ENCODE peak calls at places on chromosome 4, in eight cellular contexts. One of them, this sample, is unnamed.

GRCh38 chr4:42555828-42556227 is 101.1 kb downstream of the ATP8A1 start:
- DNase-seq in right atrium auricular region: no peak
- DNase-seq in aorta: no peak
- DNase-seq in mesendoderm: no peak
- DNase-seq in colonic mucosa: no peak
- DNase-seq in CD8-positive, alpha-beta memory T cell: no peak
- DNase-seq in SK-N-SH: no peak
- DNase-seq in HepG2: no peak
- DNase-seq in this sample: no peak

GRCh38 chr4:151418385-151418784 is 9.4 kb downstream of the FHIP1A start:
- DNase-seq in right atrium auricular region: no peak
- DNase-seq in mesendoderm: peak
- DNase-seq in colonic mucosa: peak
- DNase-seq in CD8-positive, alpha-beta memory T cell: no peak
- DNase-seq in aorta: no peak
- DNase-seq in HepG2: peak
- DNase-seq in SK-N-SH: no peak
- DNase-seq in this sample: peak

GRCh38 chr4:1469596-1470392 is 63.6 kb upstream of the NKX1-1 start:
- DNase-seq in mesendoderm: no peak
- DNase-seq in right atrium auricular region: no peak
- DNase-seq in CD8-positive, alpha-beta memory T cell: no peak
- DNase-seq in aorta: no peak
- DNase-seq in SK-N-SH: peak
- DNase-seq in HepG2: no peak
- DNase-seq in colonic mucosa: no peak
- DNase-seq in this sample: no peak

GRCh38 chr4:41432889-41433288 is 105.1 kb upstream of the LIMCH1 start:
- DNase-seq in aorta: no peak
- DNase-seq in HepG2: no peak
- DNase-seq in mesendoderm: peak
- DNase-seq in SK-N-SH: no peak
- DNase-seq in CD8-positive, alpha-beta memory T cell: no peak
- DNase-seq in colonic mucosa: no peak
- DNase-seq in right atrium auricular region: no peak
- DNase-seq in this sample: no peak

GRCh38 chr4:11748169-11748872 is 319.6 kb upstream of the HS3ST1 start:
- DNase-seq in CD8-positive, alpha-beta memory T cell: no peak
- DNase-seq in aorta: no peak
- DNase-seq in mesendoderm: no peak
- DNase-seq in right atrium auricular region: no peak
- DNase-seq in colonic mucosa: no peak
- DNase-seq in SK-N-SH: no peak
- DNase-seq in HepG2: no peak
- DNase-seq in this sample: no peak

GRCh38 chr4:183558873-183559272 is 54.0 kb downstream of the ING2 start:
- DNase-seq in mesendoderm: peak
- DNase-seq in right atrium auricular region: no peak
- DNase-seq in CD8-positive, alpha-beta memory T cell: no peak
- DNase-seq in SK-N-SH: peak
- DNase-seq in aorta: no peak
- DNase-seq in colonic mucosa: no peak
- DNase-seq in HepG2: no peak
- DNase-seq in this sample: no peak

GRCh38 chr4:41991916-41992767 is 1.8 kb downstream of the SLC30A9 start:
- DNase-seq in HepG2: peak
- DNase-seq in aorta: no peak
- DNase-seq in mesendoderm: no peak
- DNase-seq in colonic mucosa: no peak
- DNase-seq in SK-N-SH: no peak
- DNase-seq in CD8-positive, alpha-beta memory T cell: no peak
- DNase-seq in right atrium auricular region: no peak
- DNase-seq in this sample: peak

GRCh38 chr4:54586343-54586953 is 71.3 kb upstream of the KIT start:
- DNase-seq in SK-N-SH: no peak
- DNase-seq in CD8-positive, alpha-beta memory T cell: no peak
- DNase-seq in colonic mucosa: peak
- DNase-seq in HepG2: no peak
- DNase-seq in mesendoderm: no peak
- DNase-seq in aorta: no peak
- DNase-seq in right atrium auricular region: no peak
- DNase-seq in this sample: peak

GRCh38 chr4:146243141-146243882 is 29.0 kb downstream of the REELD1 start:
- DNase-seq in CD8-positive, alpha-beta memory T cell: no peak
- DNase-seq in mesendoderm: peak
- DNase-seq in HepG2: no peak
- DNase-seq in SK-N-SH: no peak
- DNase-seq in right atrium auricular region: no peak
- DNase-seq in colonic mucosa: no peak
- DNase-seq in aorta: peak
- DNase-seq in this sample: no peak

GRCh38 chr4:11149612-11150259 is 279.0 kb downstream of the HS3ST1 start:
- DNase-seq in SK-N-SH: no peak
- DNase-seq in mesendoderm: no peak
- DNase-seq in CD8-positive, alpha-beta memory T cell: no peak
- DNase-seq in right atrium auricular region: no peak
- DNase-seq in colonic mucosa: no peak
- DNase-seq in HepG2: no peak
- DNase-seq in aorta: no peak
- DNase-seq in this sample: peak

GRCh38 chr4:122894802-122895201 is 27.6 kb downstream of the NUDT6 start:
- DNase-seq in right atrium auricular region: no peak
- DNase-seq in SK-N-SH: peak
- DNase-seq in colonic mucosa: no peak
- DNase-seq in HepG2: no peak
- DNase-seq in aorta: no peak
- DNase-seq in CD8-positive, alpha-beta memory T cell: no peak
- DNase-seq in mesendoderm: peak
- DNase-seq in this sample: no peak

GRCh38 chr4:182230256-182230655 is 12.9 kb upstream of the TENM3 start:
- DNase-seq in mesendoderm: no peak
- DNase-seq in aorta: no peak
- DNase-seq in HepG2: no peak
- DNase-seq in SK-N-SH: no peak
- DNase-seq in colonic mucosa: no peak
- DNase-seq in right atrium auricular region: no peak
- DNase-seq in CD8-positive, alpha-beta memory T cell: no peak
- DNase-seq in this sample: no peak

GRCh38 chr4:145937021-145937861 is 1.4 kb downstream of the ZNF827 start:
- DNase-seq in aorta: peak
- DNase-seq in SK-N-SH: peak
- DNase-seq in colonic mucosa: peak
- DNase-seq in CD8-positive, alpha-beta memory T cell: peak
- DNase-seq in mesendoderm: peak
- DNase-seq in HepG2: no peak
- DNase-seq in right atrium auricular region: no peak
- DNase-seq in this sample: peak

GRCh38 chr4:157217708-157218107 is 2.8 kb upstream of the GRIA2 start:
- DNase-seq in colonic mucosa: no peak
- DNase-seq in CD8-positive, alpha-beta memory T cell: no peak
- DNase-seq in HepG2: peak
- DNase-seq in aorta: no peak
- DNase-seq in mesendoderm: peak
- DNase-seq in right atrium auricular region: no peak
- DNase-seq in SK-N-SH: peak
- DNase-seq in this sample: peak

GRCh38 chr4:137609693-137610450 is 77.6 kb upstream of the PCDH18 start:
- DNase-seq in SK-N-SH: no peak
- DNase-seq in right atrium auricular region: no peak
- DNase-seq in mesendoderm: peak
- DNase-seq in aorta: no peak
- DNase-seq in CD8-positive, alpha-beta memory T cell: no peak
- DNase-seq in HepG2: no peak
- DNase-seq in colonic mucosa: no peak
- DNase-seq in this sample: no peak

GRCh38 chr4:83387922-83388676 is 53.5 kb upstream of the HPSE start:
- DNase-seq in SK-N-SH: no peak
- DNase-seq in CD8-positive, alpha-beta memory T cell: no peak
- DNase-seq in HepG2: no peak
- DNase-seq in aorta: no peak
- DNase-seq in right atrium auricular region: no peak
- DNase-seq in colonic mucosa: no peak
- DNase-seq in mesendoderm: peak
- DNase-seq in this sample: no peak

GRCh38 chr4:74114234-74114633 is 15.2 kb upstream of the CXCL2 start:
- DNase-seq in right atrium auricular region: no peak
- DNase-seq in CD8-positive, alpha-beta memory T cell: no peak
- DNase-seq in mesendoderm: no peak
- DNase-seq in colonic mucosa: no peak
- DNase-seq in SK-N-SH: no peak
- DNase-seq in HepG2: no peak
- DNase-seq in aorta: no peak
- DNase-seq in this sample: no peak

GRCh38 chr4:85701881-85702321 is 227.0 kb downstream of the ARHGAP24 start:
- DNase-seq in mesendoderm: no peak
- DNase-seq in aorta: no peak
- DNase-seq in CD8-positive, alpha-beta memory T cell: no peak
- DNase-seq in right atrium auricular region: no peak
- DNase-seq in SK-N-SH: no peak
- DNase-seq in HepG2: no peak
- DNase-seq in colonic mucosa: no peak
- DNase-seq in this sample: no peak

GRCh38 chr4:111398906-111399330 is 746.3 kb upstream of the FAM241A start:
- DNase-seq in right atrium auricular region: no peak
- DNase-seq in colonic mucosa: no peak
- DNase-seq in HepG2: no peak
- DNase-seq in CD8-positive, alpha-beta memory T cell: no peak
- DNase-seq in SK-N-SH: no peak
- DNase-seq in aorta: no peak
- DNase-seq in mesendoderm: no peak
- DNase-seq in this sample: no peak

GRCh38 chr4:47032405-47033106 is 1.2 kb downstream of the GABRB1 start:
- DNase-seq in right atrium auricular region: peak
- DNase-seq in SK-N-SH: peak
- DNase-seq in colonic mucosa: peak
- DNase-seq in mesendoderm: peak
- DNase-seq in CD8-positive, alpha-beta memory T cell: peak
- DNase-seq in aorta: no peak
- DNase-seq in HepG2: peak
- DNase-seq in this sample: peak

GRCh38 chr4:173181769-173182374 is 13.3 kb downstream of the GALNT7 start:
- DNase-seq in HepG2: no peak
- DNase-seq in aorta: no peak
- DNase-seq in mesendoderm: no peak
- DNase-seq in SK-N-SH: no peak
- DNase-seq in colonic mucosa: no peak
- DNase-seq in right atrium auricular region: no peak
- DNase-seq in CD8-positive, alpha-beta memory T cell: no peak
- DNase-seq in this sample: no peak

DNA sequence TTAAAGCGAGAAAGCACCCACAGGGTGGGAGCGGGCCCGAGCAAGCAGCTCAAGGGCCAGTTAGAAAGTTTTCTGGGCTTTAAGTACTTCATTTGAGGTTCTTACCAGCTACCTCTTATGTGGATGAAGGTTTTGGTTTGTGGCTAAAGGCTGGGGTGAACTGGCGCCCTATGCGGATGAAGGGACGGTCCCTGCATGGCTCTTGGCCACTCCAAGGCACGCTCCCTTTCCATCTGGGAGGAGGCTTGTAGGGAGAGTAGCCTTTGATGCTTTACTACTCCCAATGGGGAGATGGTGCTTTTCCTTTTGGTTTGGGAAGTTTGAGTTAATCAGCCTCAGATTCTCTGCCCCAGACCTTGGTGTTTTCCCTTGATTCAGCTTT is 17.7 kb downstream of the MRFAP1 start:
- DNase-seq in right atrium auricular region: no peak
- DNase-seq in mesendoderm: no peak
- DNase-seq in HepG2: no peak
- DNase-seq in colonic mucosa: no peak
- DNase-seq in aorta: no peak
- DNase-seq in SK-N-SH: no peak
- DNase-seq in CD8-positive, alpha-beta memory T cell: no peak
- DNase-seq in this sample: no peak
- H3K4me3 ChIP-seq in right atrium auricular region: no peak
- H3K4me3 ChIP-seq in mesendoderm: no peak
- H3K4me3 ChIP-seq in HepG2: no peak
- H3K4me3 ChIP-seq in colonic mucosa: no peak
- H3K4me3 ChIP-seq in aorta: no peak
- H3K4me3 ChIP-seq in SK-N-SH: no peak
- H3K4me3 ChIP-seq in CD8-positive, alpha-beta memory T cell: no peak
- H3K4me3 ChIP-seq in this sample: no peak

DNA sequence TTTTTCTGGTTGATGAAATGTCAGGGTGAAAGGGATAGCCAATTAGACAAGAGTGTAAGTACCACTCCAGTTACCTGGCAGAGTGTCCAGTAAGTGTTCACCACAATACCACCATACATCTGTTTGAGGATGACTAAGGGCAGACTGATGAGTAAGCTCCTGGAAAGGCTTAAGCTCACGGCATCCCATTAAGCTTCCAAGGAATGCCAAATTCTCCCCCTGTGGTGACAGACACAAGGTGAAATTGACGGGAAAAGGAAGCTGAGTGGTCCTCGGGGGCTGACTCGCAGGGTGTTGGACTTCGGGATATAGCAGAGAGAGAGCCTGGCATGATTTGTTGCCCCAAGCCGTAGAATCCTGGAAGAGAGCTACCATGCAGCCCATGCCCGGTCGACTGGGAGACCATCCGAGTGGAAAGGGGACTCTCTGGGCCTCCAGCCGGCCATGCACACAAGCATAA is 7.6 kb upstream of the BST1 start:
- DNase-seq in HepG2: no peak
- DNase-seq in SK-N-SH: no peak
- DNase-seq in aorta: no peak
- DNase-seq in colonic mucosa: no peak
- DNase-seq in mesendoderm: peak
- DNase-seq in CD8-positive, alpha-beta memory T cell: no peak
- DNase-seq in right atrium auricular region: no peak
- DNase-seq in this sample: no peak
- H3K27ac ChIP-seq in HepG2: no peak
- H3K27ac ChIP-seq in SK-N-SH: no peak
- H3K27ac ChIP-seq in aorta: no peak
- H3K27ac ChIP-seq in colonic mucosa: no peak
- H3K27ac ChIP-seq in mesendoderm: peak
- H3K27ac ChIP-seq in CD8-positive, alpha-beta memory T cell: no peak
- H3K27ac ChIP-seq in right atrium auricular region: no peak
- H3K27ac ChIP-seq in this sample: no peak

DNA sequence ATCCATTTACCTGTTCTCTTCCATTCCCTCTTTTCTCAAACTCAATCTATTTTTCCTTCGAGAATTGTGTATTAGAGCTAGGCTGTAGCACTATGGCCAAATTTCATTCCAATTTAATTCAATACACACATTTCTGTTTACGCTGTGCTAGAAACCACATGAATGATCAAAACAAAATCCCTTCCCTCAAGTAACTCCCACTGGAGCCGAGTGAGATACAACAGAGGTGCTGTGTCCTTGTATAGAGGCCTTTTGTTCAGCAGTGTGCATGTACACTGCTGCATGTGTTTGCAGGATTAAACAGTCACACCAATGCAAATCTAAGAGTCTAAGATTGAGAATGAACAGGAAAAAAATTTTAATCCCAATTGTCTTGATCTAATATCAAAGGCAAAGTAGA is 734.2 kb downstream of the RAPGEF2 start:
- DNase-seq in CD8-positive, alpha-beta memory T cell: no peak
- DNase-seq in SK-N-SH: no peak
- DNase-seq in mesendoderm: no peak
- DNase-seq in aorta: no peak
- DNase-seq in right atrium auricular region: no peak
- DNase-seq in HepG2: no peak
- DNase-seq in colonic mucosa: no peak
- DNase-seq in this sample: no peak
- H3K4me3 ChIP-seq in CD8-positive, alpha-beta memory T cell: no peak
- H3K4me3 ChIP-seq in SK-N-SH: no peak
- H3K4me3 ChIP-seq in mesendoderm: no peak
- H3K4me3 ChIP-seq in aorta: no peak
- H3K4me3 ChIP-seq in right atrium auricular region: no peak
- H3K4me3 ChIP-seq in HepG2: no peak
- H3K4me3 ChIP-seq in colonic mucosa: no peak
- H3K4me3 ChIP-seq in this sample: no peak

GRCh38 chr4:2954358-2955185 is 8.6 kb downstream of the NOP14 start:
- DNase-seq in mesendoderm: peak
- DNase-seq in right atrium auricular region: no peak
- DNase-seq in aorta: no peak
- DNase-seq in colonic mucosa: peak
- DNase-seq in SK-N-SH: peak
- DNase-seq in CD8-positive, alpha-beta memory T cell: peak
- DNase-seq in HepG2: no peak
- DNase-seq in this sample: no peak
- H3K27ac ChIP-seq in mesendoderm: no peak
- H3K27ac ChIP-seq in right atrium auricular region: no peak
- H3K27ac ChIP-seq in aorta: no peak
- H3K27ac ChIP-seq in colonic mucosa: no peak
- H3K27ac ChIP-seq in SK-N-SH: no peak
- H3K27ac ChIP-seq in CD8-positive, alpha-beta memory T cell: no peak
- H3K27ac ChIP-seq in HepG2: peak
- H3K27ac ChIP-seq in this sample: peak

This sample was measured in small intestine.